ENCODE peak calls at places on chromosomes 3 and 15, in eight cellular contexts. C is fibroblast of lung, B is left ventricle myocardium inferior, J is Panc1, L is testis, D is dorsolateral prefrontal cortex, F is IMR-90, T is K562. N is an unnamed sample.

GRCh38 chr3:46427929-46428833 is 21.1 kb downstream of the CCRL2 start:
- DNase-seq in C (peak), T (no peak), L (no peak), F (no peak), B (no peak), D (no peak), J (no peak), N (no peak)

GRCh38 chr3:42347928-42348327 is 62.5 kb downstream of the LYZL4 start:
- DNase-seq in C (no peak), J (no peak), B (no peak), T (no peak), D (no peak), L (no peak), F (no peak), N (no peak)

GRCh38 chr3:177421176-177421782 is 224.0 kb upstream of the TBL1XR1 start:
- DNase-seq in L (no peak), C (no peak), B (no peak), T (no peak), J (no peak), F (no peak), D (no peak), N (no peak)

GRCh38 chr15:95869920-95870319 is 460.6 kb upstream of the NR2F2 start:
- DNase-seq in B (no peak), C (no peak), J (no peak), T (no peak), D (no peak), F (no peak), L (no peak), N (no peak)

GRCh38 chr3:67227030-67227429 is 228.9 kb downstream of the KBTBD8 start:
- DNase-seq in B (no peak), D (no peak), F (no peak), C (no peak), T (no peak), J (no peak), L (no peak), N (no peak)

GRCh38 chr15:25690673-25691543 is 172.2 kb downstream of the ATP10A start:
- DNase-seq in T (no peak), C (peak), F (peak), B (no peak), J (no peak), D (peak), L (no peak), N (no peak)

GRCh38 chr15:101494251-101494796 is 4.8 kb upstream of the PCSK6 start:
- DNase-seq in J (no peak), F (no peak), C (no peak), L (no peak), B (no peak), T (no peak), D (no peak), N (no peak)

GRCh38 chr3:34683851-34684250 is 885.4 kb downstream of the PDCD6IP start:
- DNase-seq in F (peak), T (no peak), D (peak), J (peak), C (peak), B (peak), L (peak), N (no peak)

GRCh38 chr3:140953028-140953960 is 11.7 kb downstream of the SLC25A36 start:
- DNase-seq in F (peak), J (no peak), T (peak), B (no peak), C (peak), L (no peak), D (no peak), N (peak)

GRCh38 chr3:13189639-13190375 is 116.6 kb upstream of the IQSEC1 start:
- DNase-seq in C (no peak), B (no peak), F (peak), T (no peak), J (no peak), D (no peak), L (no peak), N (no peak)

GRCh38 chr15:47674576-47675232 is 42.6 kb upstream of the SEMA6D start:
- DNase-seq in F (no peak), J (no peak), L (no peak), T (no peak), D (no peak), C (no peak), B (no peak), N (no peak)

GRCh38 chr3:64408770-64409169 is 183.5 kb upstream of the PRICKLE2 start:
- DNase-seq in B (no peak), J (no peak), C (peak), T (no peak), L (no peak), F (peak), D (no peak), N (no peak)

GRCh38 chr3:130341388-130341787 is 4.1 kb upstream of the COL6A5 start:
- DNase-seq in F (no peak), B (no peak), L (no peak), T (no peak), C (peak), D (no peak), J (no peak), N (no peak)

GRCh38 chr3:54527521-54527920 is 400.3 kb downstream of the LRTM1 start:
- DNase-seq in L (peak), T (no peak), D (no peak), J (no peak), F (no peak), B (no peak), C (no peak), N (no peak)

GRCh38 chr3:194377708-194378107 is 8.2 kb upstream of the LRRC15 start:
- DNase-seq in T (no peak), B (no peak), J (no peak), C (no peak), D (no peak), L (no peak), F (no peak), N (no peak)

GRCh38 chr15:56428821-56429458 is 36.0 kb downstream of the MNS1 start:
- DNase-seq in C (peak), J (peak), D (no peak), T (peak), F (peak), B (no peak), L (no peak), N (peak)

GRCh38 chr15:89367485-89368451 is 33.1 kb upstream of the POLG start:
- DNase-seq in L (peak), D (peak), F (no peak), T (peak), C (no peak), B (no peak), J (no peak), N (no peak)
- H3K4me3 ChIP-seq in L (peak), D (peak), F (no peak), T (peak), C (no peak), B (peak), J (peak), N (peak)

GRCh38 chr3:124584552-124585391 is 145.5 kb upstream of the UMPS start:
- DNase-seq in D (no peak), J (no peak), F (peak), L (peak), B (peak), T (peak), C (peak), N (no peak)
- TF ChIP-seq CTCF in D (no peak), J (no peak), F (no peak), L (no peak), B (peak), T (no peak), C (no peak), N (no peak)

DNA sequence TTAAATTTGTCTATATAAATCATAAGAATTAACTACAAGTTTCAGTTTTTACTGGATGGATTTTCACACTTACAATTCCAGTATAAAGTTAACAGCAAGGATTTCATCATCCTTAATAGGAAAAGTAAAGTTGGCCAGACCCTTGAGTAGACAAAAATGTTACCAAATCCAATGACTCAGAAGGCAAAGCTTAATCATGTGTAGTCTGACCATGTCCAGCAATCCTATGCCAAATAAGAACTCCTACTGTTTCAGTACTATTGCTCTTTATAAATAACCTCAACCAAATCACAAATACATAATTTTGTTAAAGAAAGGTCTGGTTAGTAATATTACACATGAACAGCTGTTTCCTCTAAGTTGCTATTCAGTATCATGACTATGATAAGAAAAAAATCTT is 35.0 kb downstream of the PLOD2 start:
- DNase-seq in C (peak), F (peak), J (peak), T (no peak), B (no peak), D (no peak), L (no peak), N (peak)
- H3K27ac ChIP-seq in C (no peak), F (no peak), J (no peak), T (no peak), B (peak), D (no peak), L (no peak), N (no peak)

DNA sequence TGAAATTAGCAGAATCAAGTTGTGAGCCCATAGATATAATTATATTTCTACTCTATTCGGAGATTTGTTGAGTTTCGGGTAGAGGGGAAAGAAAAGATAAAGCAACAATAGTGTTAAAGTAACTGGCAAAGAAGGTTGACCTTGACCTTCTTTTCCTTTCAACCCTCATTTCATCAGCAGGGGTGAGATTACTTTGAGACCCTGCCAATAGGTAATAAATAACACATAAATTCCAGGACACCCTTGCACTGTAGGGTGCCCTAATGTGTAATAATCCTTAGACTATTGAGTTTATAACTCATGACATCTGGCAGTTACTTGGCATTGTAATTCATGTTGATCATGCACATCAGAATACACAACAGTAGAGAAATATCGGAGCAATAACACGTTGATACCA is 426.7 kb downstream of the ROBO2 start:
- DNase-seq in L (no peak), J (no peak), T (no peak), F (no peak), C (no peak), D (no peak), B (no peak), N (no peak)
- H3K4me3 ChIP-seq in L (no peak), J (no peak), T (no peak), F (no peak), C (no peak), D (no peak), B (no peak), N (no peak)

GRCh38 chr3:171831936-171832335 is 11.2 kb upstream of the TMEM212 start:
- DNase-seq in T (no peak), D (no peak), C (peak), L (no peak), J (no peak), F (peak), B (no peak), N (no peak)
- TF ChIP-seq CTCF in T (no peak), D (no peak), C (no peak), L (no peak), J (no peak), F (no peak), B (no peak), N (no peak)

DNA sequence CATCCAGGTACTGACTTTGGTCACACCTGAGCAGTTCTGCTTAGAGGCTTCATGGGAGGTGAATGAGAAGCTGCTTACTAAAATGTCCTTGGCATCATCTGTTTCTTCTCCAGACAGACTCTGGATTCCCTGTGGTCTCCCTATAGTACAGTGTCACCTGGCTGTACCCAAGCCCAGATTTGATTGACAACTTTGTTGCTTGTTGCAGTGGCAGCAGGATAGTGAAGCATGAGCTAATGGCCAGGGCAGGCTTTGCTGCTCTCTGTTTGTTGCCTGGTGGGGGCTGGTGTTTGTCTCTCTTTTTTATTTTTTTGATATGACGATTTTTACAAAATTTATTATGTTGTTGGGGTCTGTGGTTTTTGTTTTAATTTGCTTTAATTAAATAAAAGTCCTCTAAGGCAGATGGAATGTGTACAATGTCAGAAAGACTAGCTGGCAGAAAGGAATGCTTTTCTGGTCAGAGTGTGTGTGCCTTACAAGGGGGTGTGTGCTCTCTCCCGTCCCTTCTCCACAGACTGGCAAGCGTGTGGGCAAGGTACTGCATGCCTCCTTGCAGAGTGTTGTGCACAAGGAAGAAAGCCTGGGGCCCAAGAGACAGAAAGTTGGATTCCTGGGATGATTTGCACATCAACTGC is 15.3 kb upstream of the CLEC3B start:
- DNase-seq in D (no peak), B (no peak), C (peak), T (no peak), F (peak), J (no peak), L (no peak), N (no peak)
- H3K27ac ChIP-seq in D (no peak), B (peak), C (peak), T (no peak), F (peak), J (no peak), L (peak), N (peak)

N was measured in AG04450.